ENCODE peak calls at places on chromosome 7, in seven cellular contexts. S is breast epithelium, L is BE2C, U is HEK293T, T is H54, M is pons, E is sigmoid colon. V is an unnamed sample.

GRCh38 chr7:114209968-114210367 is 204.6 kb upstream of the FOXP2 start:
- DNase-seq in S (no peak), L (no peak), U (no peak), T (no peak), M (no peak), E (no peak), V (no peak)

GRCh38 chr7:20165146-20165510 is 52.1 kb downstream of the MACC1 start:
- DNase-seq in S (no peak), L (no peak), U (no peak), T (no peak), M (no peak), E (no peak), V (no peak)

GRCh38 chr7:158971214-158971613 is 114.9 kb downstream of the DYNC2I1 start:
- DNase-seq in S (no peak), L (no peak), U (no peak), T (no peak), M (no peak), E (no peak), V (no peak)

GRCh38 chr7:116524609-116525297 is at the start of gene CAV1:
- DNase-seq in S (peak; percentile 87), L (no peak), U (peak; percentile 57), T (peak; percentile 81), M (peak; percentile 29), E (peak; percentile 96), V (no peak)

GRCh38 chr7:83178796-83179195 is 16.1 kb upstream of the PCLO start:
- DNase-seq in S (no peak), L (no peak), U (no peak), T (no peak), M (no peak), E (no peak), V (no peak)

GRCh38 chr7:91089382-91089963 is 174.8 kb upstream of the FZD1 start:
- DNase-seq in S (no peak), L (no peak), U (no peak), T (no peak), M (peak; percentile 42), E (no peak), V (peak; percentile 20)

GRCh38 chr7:114533151-114533550 is 118.5 kb downstream of the FOXP2 start:
- DNase-seq in S (no peak), L (no peak), U (peak; percentile 4), T (no peak), M (no peak), E (no peak), V (no peak)

GRCh38 chr7:42831051-42831952 is 80.6 kb downstream of the C7orf25 start:
- DNase-seq in S (peak; percentile 37), L (no peak), U (peak; percentile 56), T (no peak), M (peak; percentile 63), E (peak; percentile 80), V (peak; percentile 21)

GRCh38 chr7:12403287-12404181 is at the start of gene VWDE:
- DNase-seq in S (peak; percentile 55), L (peak; percentile 71), U (peak; percentile 67), T (peak; percentile 20), M (no peak), E (no peak), V (peak; percentile 58)

GRCh38 chr7:80844916-80845315 is 73.9 kb downstream of the SEMA3C start:
- DNase-seq in S (no peak), L (no peak), U (no peak), T (no peak), M (no peak), E (no peak), V (no peak)

GRCh38 chr7:50450691-50451051 is 521 bp upstream of the FIGNL1 start:
- DNase-seq in S (no peak), L (no peak), U (no peak), T (no peak), M (no peak), E (no peak), V (no peak)

GRCh38 chr7:19491821-19492452 is 216.9 kb downstream of the POLR1F start:
- DNase-seq in S (no peak), L (no peak), U (peak; percentile 11), T (peak; percentile 7), M (peak; percentile 10), E (no peak), V (no peak)

GRCh38 chr7:130277763-130278643 is 11.3 kb downstream of the CPA2 start:
- DNase-seq in S (no peak), L (peak; percentile 69), U (peak; percentile 21), T (no peak), M (peak; percentile 79), E (peak; percentile 81), V (peak; percentile 24)

GRCh38 chr7:140723002-140723401 is 26.5 kb downstream of the NDUFB2 start:
- DNase-seq in S (no peak), L (no peak), U (no peak), T (no peak), M (no peak), E (no peak), V (no peak)

GRCh38 chr7:45456747-45457146 is 117.4 kb upstream of the ADCY1 start:
- DNase-seq in S (no peak), L (no peak), U (no peak), T (no peak), M (no peak), E (no peak), V (no peak)

GRCh38 chr7:116139007-116139406 is 71.3 kb upstream of the TES start:
- DNase-seq in S (no peak), L (no peak), U (no peak), T (no peak), M (peak; percentile 92), E (no peak), V (peak; percentile 46)

GRCh38 chr7:42214063-42214679 is 22.8 kb downstream of the GLI3 start:
- DNase-seq in S (no peak), L (no peak), U (no peak), T (no peak), M (no peak), E (no peak), V (peak; percentile 65)

GRCh38 chr7:16063241-16063640 is 358.1 kb downstream of the CRPPA start:
- DNase-seq in S (no peak), L (no peak), U (no peak), T (no peak), M (no peak), E (no peak), V (no peak)

GRCh38 chr7:44977304-44977858 is 1.4 kb downstream of the MYO1G start:
- DNase-seq in S (no peak), L (no peak), U (no peak), T (peak; percentile 95), M (no peak), E (no peak), V (no peak)

GRCh38 chr7:50798126-50798525 is 15.4 kb upstream of the GRB10 start:
- DNase-seq in S (no peak), L (no peak), U (no peak), T (no peak), M (no peak), E (no peak), V (no peak)

GRCh38 chr7:39405591-39405990 is 160.6 kb upstream of the YAE1 start:
- DNase-seq in S (no peak), L (no peak), U (no peak), T (no peak), M (no peak), E (no peak), V (no peak)

GRCh38 chr7:101238226-101239182 is 902 bp upstream of the CLDN15 start:
- DNase-seq in S (no peak), L (peak; percentile 67), U (no peak), T (no peak), M (no peak), E (no peak), V (no peak)

GRCh38 chr7:17564678-17565209 is 266.3 kb downstream of the AHR start:
- DNase-seq in S (no peak), L (no peak), U (no peak), T (no peak), M (no peak), E (no peak), V (no peak)

GRCh38 chr7:12785473-12785872 is 98.0 kb downstream of the ARL4A start:
- DNase-seq in S (no peak), L (no peak), U (no peak), T (no peak), M (no peak), E (no peak), V (no peak)

GRCh38 chr7:22141355-22141754 is 195.7 kb upstream of the CDCA7L start:
- DNase-seq in S (no peak), L (no peak), U (no peak), T (no peak), M (no peak), E (no peak), V (no peak)

GRCh38 chr7:81833401-81833800 is 63.6 kb upstream of the HGF start:
- DNase-seq in S (no peak), L (no peak), U (no peak), T (no peak), M (no peak), E (no peak), V (no peak)

GRCh38 chr7:72101444-72101843 is 310.7 kb downstream of the CALN1 start:
- DNase-seq in S (no peak), L (no peak), U (no peak), T (no peak), M (no peak), E (peak; percentile 5), V (no peak)

GRCh38 chr7:78787854-78788253 is 665.6 kb downstream of the MAGI2 start:
- DNase-seq in S (no peak), L (no peak), U (no peak), T (no peak), M (no peak), E (no peak), V (no peak)

GRCh38 chr7:36606442-36607205 is 117.7 kb downstream of the AOAH start:
- DNase-seq in S (no peak), L (peak; percentile 43), U (no peak), T (no peak), M (no peak), E (no peak), V (no peak)

GRCh38 chr7:112649560-112649959 is 140.6 kb downstream of the TMEM168 start:
- DNase-seq in S (no peak), L (no peak), U (no peak), T (no peak), M (no peak), E (no peak), V (no peak)

GRCh38 chr7:25647872-25648271 is 419.6 kb upstream of the NPVF start:
- DNase-seq in S (no peak), L (no peak), U (no peak), T (no peak), M (no peak), E (no peak), V (no peak)

GRCh38 chr7:87225696-87226095 is 6.2 kb upstream of the TMEM243 start:
- DNase-seq in S (no peak), L (no peak), U (no peak), T (no peak), M (no peak), E (no peak), V (no peak)

GRCh38 chr7:43454936-43455518 is 127.9 kb upstream of the STK17A start:
- DNase-seq in S (no peak), L (no peak), U (peak; percentile 46), T (peak; percentile 67), M (peak; percentile 66), E (no peak), V (peak; percentile 49)

GRCh38 chr7:121139427-121139826 is 150.9 kb downstream of the CPED1 start:
- DNase-seq in S (no peak), L (no peak), U (no peak), T (no peak), M (no peak), E (no peak), V (no peak)

GRCh38 chr7:75608451-75609122 is 116.5 kb downstream of the SPDYE5 start:
- DNase-seq in S (no peak), L (no peak), U (no peak), T (no peak), M (peak; percentile 42), E (no peak), V (no peak)

GRCh38 chr7:150003304-150003810 is 129.6 kb downstream of the ATP6V0E2 start:
- DNase-seq in S (no peak), L (no peak), U (no peak), T (no peak), M (no peak), E (no peak), V (no peak)

GRCh38 chr7:117872565-117873055 is 631 bp downstream of the CTTNBP2 start:
- DNase-seq in S (no peak), L (no peak), U (peak; percentile 20), T (no peak), M (peak; percentile 84), E (peak; percentile 68), V (peak; percentile 44)

GRCh38 chr7:159024280-159024951 is 120.3 kb downstream of the VIPR2 start:
- DNase-seq in S (no peak), L (no peak), U (no peak), T (no peak), M (no peak), E (peak; percentile 56), V (no peak)